ENCODE peak calls at places on chromosomes 1 and 21, in five cellular contexts. One of them, this sample, is unnamed.

GRCh38 chr1:178612261-178612660 is 99.4 kb downstream of the TEX35 start:
- DNase-seq in kidney epithelial cell: no peak
- DNase-seq in omental fat pad: no peak
- DNase-seq in H9: no peak
- DNase-seq in fibroblast of mammary gland: peak; percentile 54
- DNase-seq in this sample: no peak

GRCh38 chr21:45013271-45013841 is 61.0 kb upstream of the ADARB1 start:
- DNase-seq in H9: peak; percentile 73
- DNase-seq in kidney epithelial cell: no peak
- DNase-seq in omental fat pad: no peak
- DNase-seq in fibroblast of mammary gland: no peak
- DNase-seq in this sample: no peak

GRCh38 chr21:36385233-36385908 is at the start of gene CHAF1B:
- DNase-seq in omental fat pad: peak; percentile 51
- DNase-seq in fibroblast of mammary gland: peak; percentile 68
- DNase-seq in H9: peak; percentile 83
- DNase-seq in kidney epithelial cell: no peak
- DNase-seq in this sample: peak; percentile 75

GRCh38 chr1:97379387-97380075 is 541.3 kb downstream of the DPYD start:
- DNase-seq in H9: no peak
- DNase-seq in fibroblast of mammary gland: peak; percentile 94
- DNase-seq in kidney epithelial cell: no peak
- DNase-seq in omental fat pad: no peak
- DNase-seq in this sample: no peak

GRCh38 chr1:95232646-95233320 is 1.2 kb upstream of the RWDD3 start:
- DNase-seq in fibroblast of mammary gland: peak; percentile 37
- DNase-seq in omental fat pad: no peak
- DNase-seq in H9: no peak
- DNase-seq in kidney epithelial cell: no peak
- DNase-seq in this sample: no peak

GRCh38 chr21:44658913-44659595 is 1.3 kb downstream of the KRTAP12-3 start:
- DNase-seq in fibroblast of mammary gland: no peak
- DNase-seq in kidney epithelial cell: no peak
- DNase-seq in H9: peak; percentile 24
- DNase-seq in omental fat pad: no peak
- DNase-seq in this sample: peak; percentile 13

GRCh38 chr1:203153051-203153988 is 22.3 kb downstream of the MYBPH start:
- DNase-seq in kidney epithelial cell: no peak
- DNase-seq in H9: no peak
- DNase-seq in fibroblast of mammary gland: no peak
- DNase-seq in omental fat pad: no peak
- DNase-seq in this sample: no peak

GRCh38 chr1:53981220-53981619 is 35.1 kb downstream of the LRRC42 start:
- DNase-seq in omental fat pad: no peak
- DNase-seq in H9: no peak
- DNase-seq in kidney epithelial cell: no peak
- DNase-seq in fibroblast of mammary gland: no peak
- DNase-seq in this sample: no peak

GRCh38 chr1:236753554-236753953 is 41.5 kb upstream of the MTR start:
- DNase-seq in kidney epithelial cell: no peak
- DNase-seq in fibroblast of mammary gland: peak; percentile 24
- DNase-seq in omental fat pad: no peak
- DNase-seq in H9: peak; percentile 62
- DNase-seq in this sample: no peak

GRCh38 chr21:28154121-28154520 is 838.6 kb downstream of the LTN1 start:
- DNase-seq in H9: no peak
- DNase-seq in kidney epithelial cell: no peak
- DNase-seq in fibroblast of mammary gland: no peak
- DNase-seq in omental fat pad: no peak
- DNase-seq in this sample: no peak

GRCh38 chr21:33403786-33404571 is 766 bp downstream of the IFNGR2 start:
- DNase-seq in H9: peak; percentile 49
- DNase-seq in fibroblast of mammary gland: peak; percentile 35
- DNase-seq in omental fat pad: no peak
- DNase-seq in kidney epithelial cell: no peak
- DNase-seq in this sample: peak; percentile 30

GRCh38 chr1:184118051-184118450 is 66.5 kb downstream of the TSEN15 start:
- DNase-seq in kidney epithelial cell: peak; percentile 63
- DNase-seq in omental fat pad: no peak
- DNase-seq in fibroblast of mammary gland: peak; percentile 96
- DNase-seq in H9: no peak
- DNase-seq in this sample: no peak

GRCh38 chr1:231421971-231422797 is at the start of gene EGLN1:
- DNase-seq in omental fat pad: peak; percentile 48
- DNase-seq in H9: peak; percentile 76
- DNase-seq in kidney epithelial cell: peak; percentile 54
- DNase-seq in fibroblast of mammary gland: peak; percentile 85
- DNase-seq in this sample: peak; percentile 77

GRCh38 chr1:59384443-59384842 is 87.5 kb downstream of the FGGY start:
- DNase-seq in kidney epithelial cell: no peak
- DNase-seq in fibroblast of mammary gland: no peak
- DNase-seq in omental fat pad: no peak
- DNase-seq in H9: no peak
- DNase-seq in this sample: no peak

GRCh38 chr1:94411217-94411616 is 7.0 kb upstream of the ABCD3 start:
- DNase-seq in omental fat pad: no peak
- DNase-seq in kidney epithelial cell: no peak
- DNase-seq in fibroblast of mammary gland: no peak
- DNase-seq in H9: no peak
- DNase-seq in this sample: no peak

GRCh38 chr1:209597496-209597895 is 14.0 kb downstream of the CAMK1G start:
- DNase-seq in kidney epithelial cell: no peak
- DNase-seq in fibroblast of mammary gland: no peak
- DNase-seq in H9: no peak
- DNase-seq in omental fat pad: no peak
- DNase-seq in this sample: no peak

GRCh38 chr1:5338466-5338865 is 653.8 kb downstream of the NPHP4 start:
- DNase-seq in kidney epithelial cell: no peak
- DNase-seq in omental fat pad: no peak
- DNase-seq in H9: no peak
- DNase-seq in fibroblast of mammary gland: no peak
- DNase-seq in this sample: no peak

GRCh38 chr21:41562101-41563000 is 54.4 kb upstream of the TMPRSS2 start:
- DNase-seq in omental fat pad: no peak
- DNase-seq in fibroblast of mammary gland: peak; percentile 51
- DNase-seq in H9: no peak
- DNase-seq in kidney epithelial cell: no peak
- DNase-seq in this sample: no peak

GRCh38 chr1:29428216-29428615 is 191.9 kb downstream of the PTPRU start:
- DNase-seq in kidney epithelial cell: no peak
- DNase-seq in fibroblast of mammary gland: no peak
- DNase-seq in omental fat pad: no peak
- DNase-seq in H9: no peak
- DNase-seq in this sample: no peak

GRCh38 chr1:96710708-96711477 is 10.7 kb upstream of the PTBP2 start:
- DNase-seq in fibroblast of mammary gland: peak; percentile 74
- DNase-seq in omental fat pad: no peak
- DNase-seq in kidney epithelial cell: no peak
- DNase-seq in H9: no peak
- DNase-seq in this sample: no peak

GRCh38 chr21:26888931-26889330 is 43.7 kb upstream of the ADAMTS1 start:
- DNase-seq in fibroblast of mammary gland: no peak
- DNase-seq in H9: no peak
- DNase-seq in omental fat pad: no peak
- DNase-seq in kidney epithelial cell: no peak
- DNase-seq in this sample: no peak

GRCh38 chr1:172668097-172668496 is 9.2 kb downstream of the FASLG start:
- DNase-seq in fibroblast of mammary gland: no peak
- DNase-seq in omental fat pad: no peak
- DNase-seq in H9: no peak
- DNase-seq in kidney epithelial cell: no peak
- DNase-seq in this sample: no peak

GRCh38 chr1:192763756-192764155 is 45.1 kb upstream of the RGS2 start:
- DNase-seq in omental fat pad: no peak
- DNase-seq in H9: no peak
- DNase-seq in kidney epithelial cell: no peak
- DNase-seq in fibroblast of mammary gland: peak; percentile 47
- DNase-seq in this sample: no peak

GRCh38 chr1:164886101-164886500 is 327.1 kb downstream of the PBX1 start:
- DNase-seq in kidney epithelial cell: no peak
- DNase-seq in omental fat pad: no peak
- DNase-seq in fibroblast of mammary gland: no peak
- DNase-seq in H9: no peak
- DNase-seq in this sample: no peak

GRCh38 chr1:236535656-236536293 is 12.0 kb downstream of the LGALS8 start:
- DNase-seq in omental fat pad: no peak
- DNase-seq in kidney epithelial cell: no peak
- DNase-seq in H9: no peak
- DNase-seq in fibroblast of mammary gland: no peak
- DNase-seq in this sample: no peak

GRCh38 chr1:226723640-226724532 is 15.2 kb downstream of the ITPKB start:
- DNase-seq in H9: peak; percentile 74
- DNase-seq in omental fat pad: no peak
- DNase-seq in kidney epithelial cell: no peak
- DNase-seq in fibroblast of mammary gland: peak; percentile 79
- DNase-seq in this sample: no peak

GRCh38 chr1:63710776-63711175 is 63.0 kb upstream of the ROR1 start:
- DNase-seq in omental fat pad: no peak
- DNase-seq in H9: no peak
- DNase-seq in kidney epithelial cell: no peak
- DNase-seq in fibroblast of mammary gland: no peak
- DNase-seq in this sample: no peak

GRCh38 chr1:227894831-227895451 is 52.8 kb downstream of the WNT9A start:
- DNase-seq in fibroblast of mammary gland: no peak
- DNase-seq in kidney epithelial cell: no peak
- DNase-seq in omental fat pad: peak; percentile 4
- DNase-seq in H9: peak; percentile 16
- DNase-seq in this sample: peak; percentile 16

GRCh38 chr1:23108918-23109533 is 59.6 kb downstream of the LUZP1 start:
- DNase-seq in omental fat pad: no peak
- DNase-seq in fibroblast of mammary gland: no peak
- DNase-seq in kidney epithelial cell: no peak
- DNase-seq in H9: no peak
- DNase-seq in this sample: no peak

GRCh38 chr1:93061895-93062792 is 16.9 kb upstream of the MTF2 start:
- DNase-seq in fibroblast of mammary gland: peak; percentile 53
- DNase-seq in omental fat pad: no peak
- DNase-seq in kidney epithelial cell: no peak
- DNase-seq in H9: peak; percentile 51
- DNase-seq in this sample: no peak

GRCh38 chr1:184658033-184658432 is 96.6 kb downstream of the EDEM3 start:
- DNase-seq in kidney epithelial cell: no peak
- DNase-seq in omental fat pad: no peak
- DNase-seq in H9: no peak
- DNase-seq in fibroblast of mammary gland: no peak
- DNase-seq in this sample: no peak

GRCh38 chr1:14687147-14687546 is 88.7 kb downstream of the KAZN start:
- DNase-seq in omental fat pad: no peak
- DNase-seq in fibroblast of mammary gland: no peak
- DNase-seq in H9: no peak
- DNase-seq in kidney epithelial cell: no peak
- DNase-seq in this sample: no peak

GRCh38 chr1:26389604-26390247 is 17.2 kb upstream of the ZNF683 start:
- DNase-seq in omental fat pad: no peak
- DNase-seq in kidney epithelial cell: no peak
- DNase-seq in fibroblast of mammary gland: no peak
- DNase-seq in H9: no peak
- DNase-seq in this sample: no peak
- TF ChIP-seq CTCF in omental fat pad: no peak
- TF ChIP-seq CTCF in kidney epithelial cell: no peak
- TF ChIP-seq CTCF in fibroblast of mammary gland: no peak
- TF ChIP-seq CTCF in H9: no peak
- TF ChIP-seq CTCF in this sample: no peak

GRCh38 chr1:153626929-153627796 is at the start of gene S100A13:
- DNase-seq in kidney epithelial cell: peak; percentile 87
- DNase-seq in H9: peak; percentile 98
- DNase-seq in fibroblast of mammary gland: peak; percentile 97
- DNase-seq in omental fat pad: no peak
- DNase-seq in this sample: peak; percentile 60
- TF ChIP-seq CTCF in kidney epithelial cell: peak; percentile 88
- TF ChIP-seq CTCF in H9: peak; percentile 94
- TF ChIP-seq CTCF in fibroblast of mammary gland: peak; percentile 61
- TF ChIP-seq CTCF in omental fat pad: no peak
- TF ChIP-seq CTCF in this sample: peak; percentile 62

DNA sequence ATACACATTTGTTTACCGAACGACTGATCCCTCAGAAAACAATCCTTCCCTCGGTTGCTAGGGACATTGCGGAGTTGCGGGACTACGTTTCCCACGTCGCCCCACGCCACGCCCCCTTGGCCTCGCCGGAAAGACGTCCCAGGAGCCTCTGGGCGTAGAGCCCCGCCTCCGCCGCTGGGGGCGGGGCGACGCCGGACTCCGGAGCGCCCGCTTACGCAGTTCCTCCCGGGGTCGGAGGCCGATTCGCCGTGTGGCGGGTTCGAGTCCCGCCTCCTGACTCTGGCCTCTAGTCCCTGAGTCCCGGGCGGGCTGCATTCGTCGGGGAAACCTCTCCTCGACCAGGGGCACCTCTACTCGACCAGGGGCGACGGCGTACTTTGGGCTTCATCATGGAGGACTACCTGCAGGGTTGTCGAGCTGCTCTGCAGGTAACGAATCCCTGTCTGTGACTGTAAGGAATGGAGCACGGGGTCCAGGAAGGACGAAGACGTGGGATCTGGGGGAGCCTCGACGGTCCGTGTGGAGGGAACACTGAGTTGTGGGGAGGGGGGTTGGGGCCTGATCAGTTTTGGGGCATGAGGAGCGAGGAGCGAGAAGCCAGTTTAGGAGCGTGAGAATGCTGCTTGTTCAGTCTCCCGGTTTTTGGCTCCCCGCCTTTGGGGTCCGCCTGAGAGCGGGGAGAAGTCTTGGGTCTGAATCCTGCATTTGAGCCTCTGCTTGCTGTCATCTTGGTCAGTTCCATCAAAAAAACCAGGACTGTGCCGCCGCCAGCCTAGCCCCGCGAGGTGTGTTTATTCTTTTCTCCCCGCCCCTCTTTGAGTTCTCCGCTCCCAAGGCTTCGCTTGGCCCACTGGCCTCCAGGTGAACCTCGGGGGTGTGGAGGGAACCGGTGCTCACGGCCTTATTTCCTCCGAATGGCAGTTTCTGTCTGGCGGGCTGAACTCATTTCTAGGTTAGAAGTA is at the start of gene PRUNE1:
- DNase-seq in fibroblast of mammary gland: peak; percentile 96
- DNase-seq in omental fat pad: peak; percentile 79
- DNase-seq in kidney epithelial cell: peak; percentile 79
- DNase-seq in H9: peak; percentile 96
- DNase-seq in this sample: peak; percentile 89
- TF ChIP-seq CTCF in fibroblast of mammary gland: no peak
- TF ChIP-seq CTCF in omental fat pad: no peak
- TF ChIP-seq CTCF in kidney epithelial cell: no peak
- TF ChIP-seq CTCF in H9: no peak
- TF ChIP-seq CTCF in this sample: no peak

GRCh38 chr1:32518976-32519375 is 20.3 kb upstream of the ZBTB8A start:
- DNase-seq in H9: no peak
- DNase-seq in fibroblast of mammary gland: no peak
- DNase-seq in omental fat pad: no peak
- DNase-seq in kidney epithelial cell: no peak
- DNase-seq in this sample: no peak

GRCh38 chr1:32525661-32526444 is 13.4 kb upstream of the ZBTB8A start:
- DNase-seq in omental fat pad: no peak
- DNase-seq in kidney epithelial cell: no peak
- DNase-seq in H9: no peak
- DNase-seq in fibroblast of mammary gland: no peak
- DNase-seq in this sample: no peak

GRCh38 chr1:32525053-32525452 is 14.2 kb upstream of the ZBTB8A start:
- DNase-seq in kidney epithelial cell: no peak
- DNase-seq in omental fat pad: no peak
- DNase-seq in H9: no peak
- DNase-seq in fibroblast of mammary gland: no peak
- DNase-seq in this sample: no peak

GRCh38 chr1:32516402-32516801 is 22.8 kb upstream of the ZBTB8A start:
- DNase-seq in omental fat pad: no peak
- DNase-seq in kidney epithelial cell: no peak
- DNase-seq in H9: no peak
- DNase-seq in fibroblast of mammary gland: no peak
- DNase-seq in this sample: no peak

GRCh38 chr1:32521165-32521564 is 18.1 kb upstream of the ZBTB8A start:
- DNase-seq in fibroblast of mammary gland: no peak
- DNase-seq in omental fat pad: no peak
- DNase-seq in kidney epithelial cell: no peak
- DNase-seq in H9: peak; percentile 43
- DNase-seq in this sample: no peak
- TF ChIP-seq CTCF in fibroblast of mammary gland: no peak
- TF ChIP-seq CTCF in omental fat pad: no peak
- TF ChIP-seq CTCF in kidney epithelial cell: no peak
- TF ChIP-seq CTCF in H9: peak; percentile 31
- TF ChIP-seq CTCF in this sample: no peak